ENCODE peak calls at places on chromosome 21, in nine cellular contexts. D is GM10248, U is mammary epithelial cell, Z is body of pancreas, M is Calu3, F is heart left ventricle, C is GM06990, E is right lobe of liver, W is gastrocnemius medialis. B is an unnamed sample.

GRCh38 chr21:44854664-44855446 is 18.6 kb downstream of the PTTG1IP start:
- DNase-seq in D (no peak), U (no peak), Z (no peak), M (no peak), F (no peak), C (no peak), E (no peak), W (peak), B (no peak)

GRCh38 chr21:31607791-31608190 is 51.7 kb upstream of the SOD1 start:
- DNase-seq in D (no peak), U (no peak), Z (no peak), M (no peak), F (no peak), C (no peak), E (no peak), W (no peak), B (no peak)

GRCh38 chr21:27713159-27714109 is 746.5 kb upstream of the ADAMTS5 start:
- DNase-seq in D (no peak), U (no peak), Z (peak), M (no peak), F (no peak), C (no peak), E (no peak), W (no peak), B (no peak)

GRCh38 chr21:33230518-33231324 is 983 bp downstream of the IFNAR2 start:
- DNase-seq in D (no peak), U (peak), Z (peak), M (peak), F (peak), C (peak), E (peak), W (no peak), B (peak)

GRCh38 chr21:36706482-36706852 is 7.6 kb downstream of the SIM2 start:
- DNase-seq in D (no peak), U (no peak), Z (no peak), M (no peak), F (no peak), C (no peak), E (no peak), W (no peak), B (no peak)

GRCh38 chr21:45073301-45074047 is 906 bp upstream of the ADARB1 start:
- DNase-seq in D (peak), U (no peak), Z (peak), M (peak), F (no peak), C (no peak), E (peak), W (no peak), B (peak)

GRCh38 chr21:13937236-13937635 is 273.5 kb downstream of the LIPI start:
- DNase-seq in D (peak), U (no peak), Z (no peak), M (no peak), F (peak), C (no peak), E (peak), W (no peak), B (no peak)

GRCh38 chr21:14926186-14926585 is 138.6 kb downstream of the NRIP1 start:
- DNase-seq in D (no peak), U (no peak), Z (no peak), M (no peak), F (no peak), C (no peak), E (no peak), W (no peak), B (no peak)

GRCh38 chr21:44566403-44566802 is 7.1 kb upstream of the KRTAP10-4 start:
- DNase-seq in D (peak), U (no peak), Z (no peak), M (no peak), F (no peak), C (no peak), E (no peak), W (no peak), B (no peak)

GRCh38 chr21:31946236-31946635 is 73.4 kb downstream of the HUNK start:
- DNase-seq in D (no peak), U (no peak), Z (no peak), M (no peak), F (no peak), C (no peak), E (no peak), W (no peak), B (no peak)

GRCh38 chr21:26736449-26736848 is 108.8 kb downstream of the ADAMTS1 start:
- DNase-seq in D (no peak), U (no peak), Z (no peak), M (no peak), F (no peak), C (no peak), E (no peak), W (no peak), B (no peak)

GRCh38 chr21:14901482-14901958 is 163.3 kb downstream of the NRIP1 start:
- DNase-seq in D (peak), U (peak), Z (no peak), M (peak), F (no peak), C (peak), E (no peak), W (no peak), B (peak)

GRCh38 chr21:44908496-44908895 is 12.2 kb downstream of the ITGB2 start:
- DNase-seq in D (no peak), U (no peak), Z (no peak), M (no peak), F (peak), C (no peak), E (no peak), W (no peak), B (no peak)

GRCh38 chr21:45431781-45432572 is 27.0 kb downstream of the COL18A1 start:
- DNase-seq in D (no peak), U (no peak), Z (no peak), M (no peak), F (no peak), C (no peak), E (no peak), W (no peak), B (no peak)

GRCh38 chr21:7933923-7934322 is 2587.5 kb upstream of the TPTE start:
- DNase-seq in D (no peak), U (no peak), Z (no peak), M (no peak), F (no peak), C (no peak), E (no peak), W (no peak), B (no peak)

GRCh38 chr21:17512245-17513213 is at the start of gene CXADR:
- DNase-seq in D (peak), U (peak), Z (peak), M (peak), F (peak), C (peak), E (peak), W (no peak), B (peak)
- TF ChIP-seq CTCF in D (peak), U (peak), Z (peak), M (peak), F (peak), C (peak), E (peak), W (no peak), B (peak)

GRCh38 chr21:25639167-25639921 is at the start of gene JAM2:
- DNase-seq in D (peak), U (no peak), Z (peak), M (no peak), F (peak), C (peak), E (peak), W (no peak), B (peak)
- TF ChIP-seq CTCF in D (peak), U (no peak), Z (peak), M (no peak), F (peak), C (peak), E (no peak), W (peak), B (peak)

GRCh38 chr21:46639489-46640386 is 4.3 kb downstream of the PRMT2 start:
- DNase-seq in D (no peak), U (no peak), Z (no peak), M (no peak), F (no peak), C (no peak), E (no peak), W (no peak), B (no peak)
- TF ChIP-seq CTCF in D (peak), U (peak), Z (peak), M (no peak), F (peak), C (no peak), E (peak), W (peak), B (no peak)

DNA sequence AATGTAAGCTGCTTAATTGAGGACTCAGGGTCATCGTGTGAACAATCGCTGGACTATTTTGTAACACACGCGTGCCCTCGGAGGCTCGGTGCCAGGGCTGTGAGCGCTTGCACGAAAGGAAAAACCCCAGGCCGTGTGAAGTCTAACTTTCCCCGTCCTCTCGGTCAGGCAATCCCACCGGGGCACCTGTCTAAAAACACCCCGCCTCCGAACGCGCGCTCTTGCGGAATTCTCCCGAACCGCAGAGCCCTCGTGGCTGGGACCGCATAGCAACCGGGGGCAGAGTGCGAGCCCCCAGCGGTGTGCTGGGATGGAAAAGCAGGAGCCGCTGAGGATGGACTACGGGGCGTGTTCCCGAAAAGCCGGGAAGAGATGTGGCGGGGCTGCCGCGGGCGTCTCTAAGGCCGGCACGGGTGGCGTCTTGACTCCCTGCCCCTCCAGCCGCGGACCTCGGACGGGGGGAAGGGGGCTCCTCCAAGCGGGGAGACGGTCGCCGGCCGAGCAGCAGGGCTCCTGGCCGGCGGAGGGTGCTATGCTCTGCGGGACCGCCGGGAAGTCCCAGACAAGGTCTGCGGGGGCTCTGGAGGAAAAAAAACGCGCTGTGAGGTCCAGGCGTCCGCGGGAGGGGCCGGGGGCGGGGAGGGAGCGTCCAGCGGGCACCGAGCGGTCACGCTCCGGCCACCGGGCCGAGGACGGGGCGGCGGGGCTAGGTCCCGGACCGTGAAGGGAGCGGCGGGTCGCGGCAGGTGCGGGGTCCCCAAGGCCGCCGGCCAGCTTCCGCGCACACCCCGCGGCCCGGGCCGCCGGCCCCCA is 936 bp downstream of the ZBTB21 start:
- DNase-seq in D (peak), U (peak), Z (peak), M (peak), F (peak), C (peak), E (peak), W (peak), B (peak)
- TF ChIP-seq CTCF in D (peak), U (peak), Z (peak), M (peak), F (no peak), C (peak), E (peak), W (peak), B (peak)

DNA sequence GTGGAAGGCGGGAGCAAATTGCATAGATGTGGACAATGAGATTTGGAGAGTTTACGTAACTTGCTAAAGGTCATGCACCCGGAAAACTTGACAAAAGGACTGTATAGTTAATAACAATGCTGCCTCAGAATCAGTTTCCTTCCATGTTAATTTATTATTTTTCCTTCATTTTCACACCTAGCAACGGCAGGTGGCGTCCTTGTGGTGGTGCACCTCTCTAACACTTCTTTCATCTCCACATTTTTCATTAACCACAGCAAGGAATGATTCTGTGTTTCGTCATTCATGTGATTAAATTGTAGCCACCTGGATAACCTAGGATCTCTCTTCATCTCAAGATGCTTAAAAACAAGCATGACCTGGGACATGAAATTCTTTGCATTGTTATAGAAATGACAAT is 2133.0 kb downstream of the NCAM2 start:
- DNase-seq in D (no peak), U (no peak), Z (no peak), M (no peak), F (no peak), C (no peak), E (no peak), W (no peak), B (no peak)
- TF ChIP-seq CTCF in D (no peak), U (no peak), Z (no peak), M (no peak), F (no peak), C (no peak), E (peak), W (no peak), B (no peak)

GRCh38 chr21:39313457-39314154 is at the start of gene BRWD1:
- DNase-seq in D (peak), U (peak), Z (peak), M (peak), F (peak), C (peak), E (peak), W (peak), B (peak)
- TF ChIP-seq CTCF in D (peak), U (no peak), Z (peak), M (no peak), F (peak), C (no peak), E (peak), W (peak), B (peak)

DNA sequence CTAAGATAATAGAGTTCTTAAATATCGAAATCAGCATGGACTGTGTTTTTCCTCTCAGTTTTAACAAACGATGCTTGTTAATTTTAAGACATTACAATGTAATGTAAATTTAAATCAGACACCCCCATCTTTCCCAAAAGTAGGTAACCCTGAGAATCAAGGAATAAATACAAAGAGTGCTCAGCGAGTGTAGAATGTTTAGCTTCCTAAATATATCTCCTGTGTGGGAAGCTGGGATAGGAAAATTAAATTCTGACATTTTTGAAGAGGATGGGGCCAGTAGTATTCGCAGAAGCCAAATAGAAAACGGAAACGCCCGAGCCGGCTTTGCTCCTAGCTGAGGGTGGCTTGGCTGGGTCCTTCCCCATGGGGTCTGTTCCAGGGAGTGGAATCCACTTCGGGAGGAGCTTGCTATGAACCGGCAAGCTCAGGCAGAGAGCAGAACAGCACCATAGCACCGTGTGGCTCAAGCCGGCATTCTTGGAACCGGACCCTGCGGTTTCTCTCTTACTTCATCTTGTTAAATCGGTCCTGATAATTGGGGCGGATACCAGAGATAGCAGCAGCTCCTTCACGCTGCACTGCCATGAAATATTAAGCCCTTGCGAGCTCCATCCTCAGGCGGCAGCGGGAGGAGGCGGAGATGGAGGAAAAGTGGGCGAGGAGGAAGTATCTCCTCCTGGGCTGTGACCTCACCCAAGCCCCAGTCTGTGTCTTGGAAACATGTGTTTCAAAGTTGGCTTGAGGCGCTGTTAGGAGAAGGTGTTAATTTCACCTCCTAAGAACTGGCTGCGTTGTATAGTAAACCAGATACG is 24.9 kb downstream of the MAP3K7CL start:
- DNase-seq in D (no peak), U (peak), Z (peak), M (peak), F (peak), C (no peak), E (no peak), W (peak), B (no peak)
- TF ChIP-seq CTCF in D (no peak), U (no peak), Z (no peak), M (no peak), F (no peak), C (no peak), E (no peak), W (peak), B (no peak)

GRCh38 chr21:16913010-16913409 is 599.8 kb upstream of the CXADR start:
- DNase-seq in D (no peak), U (no peak), Z (no peak), M (no peak), F (no peak), C (no peak), E (no peak), W (no peak), B (no peak)
- TF ChIP-seq CTCF in D (no peak), U (no peak), Z (no peak), M (no peak), F (no peak), C (no peak), E (no peak), W (no peak), B (no peak)

DNA sequence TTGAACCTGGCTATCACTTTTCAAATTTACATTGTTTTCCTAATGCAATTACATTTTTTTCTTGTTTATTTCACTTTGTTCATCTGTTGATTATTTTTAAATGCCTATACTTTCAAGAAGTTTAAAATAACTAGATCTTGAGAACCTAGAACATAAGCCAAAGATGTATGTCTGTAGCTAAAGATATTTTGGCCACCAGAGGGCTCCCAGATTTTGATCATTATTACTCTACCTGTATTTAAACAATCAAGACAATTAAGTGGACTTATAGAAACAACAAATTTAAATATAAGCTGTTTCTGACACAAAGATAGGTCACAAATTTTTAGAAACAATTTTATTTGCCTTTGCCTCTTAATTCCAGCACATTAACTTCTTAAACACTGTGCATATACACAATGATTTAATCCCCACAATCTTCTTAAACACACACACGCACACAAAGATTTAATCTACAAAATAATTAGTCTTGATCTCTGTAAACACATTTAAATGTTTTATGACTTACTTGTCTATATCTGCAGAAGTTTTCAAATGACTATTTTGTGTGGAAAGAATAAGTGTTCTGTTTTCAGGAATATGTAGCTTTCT is 380.0 kb downstream of the DSCAM start:
- DNase-seq in D (no peak), U (peak), Z (peak), M (no peak), F (no peak), C (no peak), E (no peak), W (no peak), B (no peak)
- TF ChIP-seq CTCF in D (no peak), U (peak), Z (peak), M (no peak), F (peak), C (no peak), E (peak), W (no peak), B (no peak)

GRCh38 chr21:34669149-34669879 is 520 bp downstream of the CLIC6 start:
- DNase-seq in D (peak), U (no peak), Z (no peak), M (no peak), F (no peak), C (peak), E (no peak), W (no peak), B (peak)

GRCh38 chr21:34670220-34670961 is 1.6 kb downstream of the CLIC6 start:
- DNase-seq in D (peak), U (peak), Z (no peak), M (peak), F (peak), C (peak), E (no peak), W (no peak), B (peak)

GRCh38 chr21:34673006-34673405 is 4.2 kb downstream of the CLIC6 start:
- DNase-seq in D (no peak), U (no peak), Z (no peak), M (no peak), F (no peak), C (no peak), E (no peak), W (no peak), B (no peak)

GRCh38 chr21:34671891-34672290 is 3.1 kb downstream of the CLIC6 start:
- DNase-seq in D (no peak), U (no peak), Z (no peak), M (no peak), F (no peak), C (no peak), E (no peak), W (no peak), B (no peak)

GRCh38 chr21:34670962-34671348 is 2.2 kb downstream of the CLIC6 start:
- DNase-seq in D (peak), U (no peak), Z (no peak), M (no peak), F (no peak), C (no peak), E (no peak), W (no peak), B (peak)
- TF ChIP-seq CTCF in D (peak), U (peak), Z (no peak), M (no peak), F (no peak), C (peak), E (no peak), W (no peak), B (no peak)